ENCODE peak calls at places on chromosomes 3 and 15, in four cellular contexts. O, D, I and H are unnamed samples.

GRCh38 chr15:83044156-83044555 is 22.9 kb downstream of the BTBD1 start:
- DNase-seq in O (no peak), D (no peak), I (no peak), H (no peak)

GRCh38 chr15:60708684-60709083 is 229.7 kb upstream of the ICE2 start:
- DNase-seq in O (no peak), D (no peak), I (no peak), H (no peak)

GRCh38 chr3:78101363-78101762 is 1061.5 kb downstream of the ROBO2 start:
- DNase-seq in O (no peak), D (no peak), I (no peak), H (no peak)

GRCh38 chr3:21914451-21914850 is 163.4 kb upstream of the ZNF385D start:
- DNase-seq in O (no peak), D (no peak), I (no peak), H (no peak)

GRCh38 chr15:74167891-74168331 is 5.6 kb upstream of the ISLR start:
- DNase-seq in O (no peak), D (no peak), I (no peak), H (no peak)

GRCh38 chr3:169241928-169242751 is 421.4 kb downstream of the MECOM start:
- DNase-seq in O (no peak), D (peak; percentile 21), I (peak; percentile 33), H (peak; percentile 46)

GRCh38 chr3:10738688-10739372 is 77.2 kb upstream of the SLC6A11 start:
- DNase-seq in O (peak; percentile 24), D (peak; percentile 70), I (peak; percentile 54), H (peak; percentile 73)

GRCh38 chr15:90559119-90559518 is 29.4 kb downstream of the CRTC3 start:
- DNase-seq in O (no peak), D (no peak), I (no peak), H (no peak)

GRCh38 chr15:89654311-89654761 is 931 bp downstream of the KIF7 start:
- DNase-seq in O (no peak), D (no peak), I (peak; percentile 30), H (no peak)

GRCh38 chr3:182487621-182488020 is 305.7 kb upstream of the ATP11B start:
- DNase-seq in O (no peak), D (no peak), I (no peak), H (no peak)

GRCh38 chr3:58526124-58526957 is 10.6 kb downstream of the ACOX2 start:
- DNase-seq in O (no peak), D (no peak), I (peak; percentile 54), H (no peak)

GRCh38 chr3:194688207-194688711 is 2.6 kb downstream of the FAM43A start:
- DNase-seq in O (no peak), D (peak; percentile 37), I (peak; percentile 66), H (peak; percentile 56)

GRCh38 chr3:181383201-181383600 is 328.5 kb upstream of the SOX2 start:
- DNase-seq in O (no peak), D (no peak), I (no peak), H (no peak)

GRCh38 chr15:39364721-39365120 is 216.2 kb upstream of the THBS1 start:
- DNase-seq in O (no peak), D (no peak), I (no peak), H (no peak)

GRCh38 chr15:69504352-69505040 is 51.9 kb downstream of the RPLP1 start:
- DNase-seq in O (no peak), D (no peak), I (no peak), H (no peak)

GRCh38 chr3:58899159-58899952 is 150.5 kb downstream of the CFAP20DC start:
- DNase-seq in O (no peak), D (peak; percentile 15), I (peak; percentile 1), H (peak; percentile 58)

GRCh38 chr3:12405432-12406272 is 78.6 kb upstream of the TSEN2 start:
- DNase-seq in O (peak; percentile 58), D (peak; percentile 63), I (peak; percentile 92), H (peak; percentile 75)

GRCh38 chr15:89533861-89534544 is 37.6 kb upstream of the RHCG start:
- DNase-seq in O (no peak), D (no peak), I (no peak), H (no peak)

GRCh38 chr15:74213858-74214284 is 11.3 kb upstream of the STRA6 start:
- DNase-seq in O (no peak), D (no peak), I (no peak), H (no peak)

GRCh38 chr15:63985221-63986184 is 60.8 kb downstream of the DAPK2 start:
- DNase-seq in O (peak; percentile 94), D (peak; percentile 90), I (no peak), H (peak; percentile 83)

GRCh38 chr3:57646723-57647122 is 46.2 kb downstream of the DENND6A start:
- DNase-seq in O (no peak), D (no peak), I (peak; percentile 3), H (no peak)

GRCh38 chr15:28106294-28107110 is 7.4 kb upstream of the OCA2 start:
- DNase-seq in O (no peak), D (no peak), I (no peak), H (no peak)

GRCh38 chr15:56281145-56281544 is 37.5 kb upstream of the RFX7 start:
- DNase-seq in O (no peak), D (no peak), I (no peak), H (no peak)

GRCh38 chr3:54196330-54196975 is 74.1 kb downstream of the CACNA2D3 start:
- DNase-seq in O (no peak), D (no peak), I (no peak), H (no peak)

GRCh38 chr3:193911784-193912183 is 224.2 kb upstream of the HES1 start:
- DNase-seq in O (no peak), D (no peak), I (no peak), H (no peak)

GRCh38 chr3:154786724-154787123 is 293.4 kb upstream of the MME start:
- DNase-seq in O (no peak), D (no peak), I (no peak), H (no peak)

GRCh38 chr15:94205366-94205765 is 26.0 kb upstream of the MCTP2 start:
- DNase-seq in O (no peak), D (no peak), I (no peak), H (no peak)

GRCh38 chr3:43001094-43001553 is 22.0 kb downstream of the GASK1A start:
- DNase-seq in O (peak; percentile 89), D (peak; percentile 77), I (no peak), H (peak; percentile 79)

GRCh38 chr3:128197855-128198254 is 44.6 kb downstream of the EEFSEC start:
- DNase-seq in O (no peak), D (no peak), I (no peak), H (no peak)
- H3K4me1 ChIP-seq in O (peaks cover 42% of the 10 kb centered on the region), D (no peaks in the 10 kb centered on the region), I (no peaks in the 10 kb centered on the region), H (peaks cover 44% of the 10 kb centered on the region)

DNA sequence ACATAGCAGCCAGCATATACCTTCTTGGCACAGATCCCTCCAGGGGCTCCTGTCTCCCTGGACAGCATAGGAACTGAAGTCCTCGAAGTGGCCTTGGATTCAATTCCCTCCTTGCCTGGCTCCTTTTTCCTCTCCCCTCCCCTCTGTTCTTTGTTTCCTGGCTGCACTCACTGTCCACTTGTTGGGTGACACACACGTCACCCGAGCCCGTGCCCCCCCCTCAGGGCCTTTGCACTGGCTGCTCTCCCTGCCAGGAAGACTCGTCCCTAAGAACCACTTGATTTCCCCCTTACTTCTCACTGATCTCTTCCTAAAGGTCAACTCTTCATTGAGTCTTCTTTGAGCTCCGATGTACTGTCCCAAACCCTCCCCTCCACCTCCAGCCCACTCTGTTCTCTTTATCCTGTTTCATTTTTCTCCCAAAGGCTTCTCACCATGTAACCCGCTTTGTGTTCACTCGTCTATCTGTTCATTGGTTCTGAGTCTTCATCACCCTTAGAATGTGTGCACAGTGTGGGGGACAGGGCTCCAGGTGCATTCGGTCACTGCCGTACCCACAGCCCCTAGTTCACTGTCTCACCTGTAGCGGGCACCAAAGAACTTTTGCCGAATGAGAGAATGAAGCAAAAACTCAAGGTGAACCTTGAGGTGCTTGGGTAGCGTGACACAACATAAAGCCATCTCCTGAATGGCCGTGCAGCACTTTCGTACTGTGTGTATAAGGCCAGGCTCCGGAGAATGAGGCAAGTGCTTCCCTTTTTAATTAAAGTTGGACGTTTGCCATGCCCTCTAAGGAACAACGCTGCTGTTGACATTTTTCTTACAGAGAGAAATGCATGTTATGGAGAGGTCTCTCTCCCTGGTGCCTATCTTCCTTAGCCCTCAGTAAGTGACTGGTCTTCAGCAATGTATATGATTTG is 74.0 kb downstream of the CHRNA7 start:
- DNase-seq in O (no peak), D (no peak), I (no peak), H (no peak)
- TF ChIP-seq CTCF in O (no peak), D (peak; percentile 20), I (no peak), H (no peak)

GRCh38 chr3:192890348-192891335 is 27.0 kb downstream of the MB21D2 start:
- DNase-seq in O (no peak), D (no peak), I (no peak), H (no peak)

GRCh38 chr3:192894676-192895075 is 23.0 kb downstream of the MB21D2 start:
- DNase-seq in O (no peak), D (no peak), I (no peak), H (no peak)

GRCh38 chr3:192889694-192890093 is 28.0 kb downstream of the MB21D2 start:
- DNase-seq in O (no peak), D (no peak), I (no peak), H (no peak)

GRCh38 chr3:192896208-192896607 is 21.4 kb downstream of the MB21D2 start:
- DNase-seq in O (no peak), D (no peak), I (no peak), H (no peak)

DNA sequence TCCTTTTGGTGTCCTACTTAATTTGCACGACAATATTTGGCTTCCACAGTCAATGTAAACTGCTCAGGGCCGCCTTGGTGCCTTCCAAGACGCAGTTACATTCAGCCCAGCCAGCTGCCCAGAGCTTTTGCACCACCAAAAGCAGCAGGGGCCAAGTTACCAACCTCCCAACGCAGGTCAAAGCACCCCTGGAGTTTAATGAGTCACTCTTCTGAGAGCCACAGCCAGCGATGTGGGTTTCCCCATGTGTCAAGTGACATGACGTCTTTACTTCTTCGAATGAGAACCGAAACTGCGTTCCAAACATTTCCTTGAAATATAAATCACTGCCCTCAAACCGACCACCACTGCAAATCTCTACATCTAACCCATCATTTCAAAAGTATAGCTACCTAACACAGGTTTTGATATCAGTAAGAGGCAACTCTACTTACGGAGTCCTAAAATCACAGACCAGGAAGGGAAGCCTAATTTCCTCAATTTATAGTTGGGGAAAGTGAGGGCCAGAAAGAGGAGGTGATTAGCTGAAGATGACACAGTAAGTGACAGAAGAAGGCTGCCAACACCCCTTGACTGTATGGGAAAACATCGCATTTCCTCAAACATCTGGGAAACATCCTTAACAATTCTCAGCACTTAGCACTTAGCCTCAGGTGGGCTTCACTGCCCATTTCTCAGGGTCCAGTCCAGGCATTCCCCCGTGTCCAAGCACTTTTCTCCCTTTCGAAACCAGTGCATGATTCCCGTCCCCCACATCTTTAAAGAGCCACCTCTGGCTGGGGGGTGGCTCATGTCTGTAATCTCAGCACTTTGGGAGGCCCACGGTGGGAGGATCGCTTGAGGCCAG is 24.5 kb downstream of the MB21D2 start:
- DNase-seq in O (no peak), D (no peak), I (peak; percentile 89), H (no peak)
- H3K27ac ChIP-seq in O (no peak overlapping the region), D (peak overlapping the region; percentile 50), I (peak overlapping the region; percentile 88), H (peak overlapping the region; percentile 11)

DNA sequence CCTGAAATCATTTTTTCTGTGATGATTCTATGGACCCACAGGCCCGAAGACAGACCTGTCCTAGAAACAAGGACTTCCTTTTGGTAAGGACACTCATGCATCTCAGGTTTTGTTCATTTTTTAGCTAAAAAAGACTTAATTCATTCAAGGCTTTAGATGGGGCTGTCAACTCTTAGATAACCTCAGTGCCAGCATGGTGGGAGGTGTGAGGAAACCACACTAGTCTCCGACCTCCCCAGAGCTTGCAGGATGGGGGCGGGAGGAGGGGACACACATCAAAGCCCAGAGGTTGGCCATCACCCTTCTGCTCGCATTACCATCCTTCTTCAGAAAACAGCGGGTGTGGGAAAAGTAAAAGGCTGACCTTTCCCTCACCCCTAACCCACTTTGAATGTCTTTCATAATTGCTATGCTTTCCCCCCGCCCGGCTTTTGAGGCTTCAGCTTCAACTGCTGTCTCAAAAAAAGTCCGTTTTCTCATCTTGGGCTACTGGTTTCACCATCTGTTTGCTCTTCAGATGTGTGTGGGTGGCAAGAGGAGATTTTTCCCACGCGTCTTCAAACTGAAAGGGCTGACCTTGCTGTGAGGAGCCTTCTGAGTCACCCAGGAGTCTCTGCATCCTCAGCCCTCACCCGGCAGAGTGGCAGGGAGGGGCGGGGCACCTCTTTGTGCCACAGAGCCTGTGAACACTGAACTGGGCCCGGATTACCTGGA is 27.6 kb upstream of the CXCR6 start:
- DNase-seq in O (no peak), D (no peak), I (peak; percentile 52), H (no peak)
- H3K4me1 ChIP-seq in O (no peaks in the 10 kb centered on the region), D (no peaks in the 10 kb centered on the region), I (peaks cover 7% of the 10 kb centered on the region), H (peaks cover 23% of the 10 kb centered on the region)